ENCODE peak calls at places on chromosomes 2 and 18, in ten cellular contexts. One of them, this sample, is unnamed.

GRCh38 chr2:143835481-143835880 is 684.4 kb downstream of the ZEB2 start:
- DNase-seq in testis: no peak
- DNase-seq in naive thymus-derived CD4-positive, alpha-beta T cell: no peak
- DNase-seq in cardiac muscle cell: no peak
- DNase-seq in lower lobe of right lung: no peak
- DNase-seq in A549: no peak
- DNase-seq in right cardiac atrium: no peak
- DNase-seq in GM12878: no peak
- DNase-seq in fibroblast of lung: no peak
- DNase-seq in tibial artery: no peak
- DNase-seq in this sample: no peak

GRCh38 chr2:69693472-69694450 is 48.2 kb upstream of the ANXA4 start:
- DNase-seq in testis: no peak
- DNase-seq in A549: no peak
- DNase-seq in naive thymus-derived CD4-positive, alpha-beta T cell: peak; percentile 86
- DNase-seq in tibial artery: no peak
- DNase-seq in cardiac muscle cell: no peak
- DNase-seq in GM12878: peak; percentile 63
- DNase-seq in fibroblast of lung: no peak
- DNase-seq in right cardiac atrium: no peak
- DNase-seq in lower lobe of right lung: no peak
- DNase-seq in this sample: no peak

GRCh38 chr2:102235491-102235890 is 48.7 kb downstream of the IL1RL2 start:
- DNase-seq in A549: no peak
- DNase-seq in fibroblast of lung: no peak
- DNase-seq in cardiac muscle cell: peak; percentile 53
- DNase-seq in GM12878: no peak
- DNase-seq in naive thymus-derived CD4-positive, alpha-beta T cell: no peak
- DNase-seq in right cardiac atrium: no peak
- DNase-seq in testis: no peak
- DNase-seq in lower lobe of right lung: no peak
- DNase-seq in tibial artery: no peak
- DNase-seq in this sample: no peak

GRCh38 chr2:6184532-6185302 is 492.5 kb downstream of the SOX11 start:
- DNase-seq in fibroblast of lung: peak; percentile 39
- DNase-seq in naive thymus-derived CD4-positive, alpha-beta T cell: no peak
- DNase-seq in A549: no peak
- DNase-seq in tibial artery: no peak
- DNase-seq in right cardiac atrium: no peak
- DNase-seq in GM12878: no peak
- DNase-seq in testis: no peak
- DNase-seq in cardiac muscle cell: no peak
- DNase-seq in lower lobe of right lung: no peak
- DNase-seq in this sample: no peak

GRCh38 chr2:121944072-121944829 is 188.8 kb downstream of the TSN start:
- DNase-seq in cardiac muscle cell: peak; percentile 91
- DNase-seq in fibroblast of lung: peak; percentile 67
- DNase-seq in A549: peak; percentile 14
- DNase-seq in testis: no peak
- DNase-seq in right cardiac atrium: no peak
- DNase-seq in lower lobe of right lung: no peak
- DNase-seq in tibial artery: no peak
- DNase-seq in GM12878: no peak
- DNase-seq in naive thymus-derived CD4-positive, alpha-beta T cell: no peak
- DNase-seq in this sample: no peak

GRCh38 chr2:56892381-56892780 is 708.6 kb downstream of the CCDC85A start:
- DNase-seq in cardiac muscle cell: no peak
- DNase-seq in A549: no peak
- DNase-seq in naive thymus-derived CD4-positive, alpha-beta T cell: no peak
- DNase-seq in tibial artery: no peak
- DNase-seq in lower lobe of right lung: no peak
- DNase-seq in GM12878: no peak
- DNase-seq in fibroblast of lung: no peak
- DNase-seq in right cardiac atrium: no peak
- DNase-seq in testis: no peak
- DNase-seq in this sample: no peak

GRCh38 chr2:27369471-27370025 is 590 bp downstream of the EIF2B4 start:
- DNase-seq in tibial artery: no peak
- DNase-seq in cardiac muscle cell: peak; percentile 73
- DNase-seq in fibroblast of lung: peak; percentile 54
- DNase-seq in naive thymus-derived CD4-positive, alpha-beta T cell: no peak
- DNase-seq in A549: peak; percentile 91
- DNase-seq in lower lobe of right lung: no peak
- DNase-seq in GM12878: no peak
- DNase-seq in testis: no peak
- DNase-seq in right cardiac atrium: no peak
- DNase-seq in this sample: peak; percentile 71

GRCh38 chr18:39743463-39743862 is 2177.9 kb upstream of the CELF4 start:
- DNase-seq in fibroblast of lung: no peak
- DNase-seq in cardiac muscle cell: no peak
- DNase-seq in testis: no peak
- DNase-seq in naive thymus-derived CD4-positive, alpha-beta T cell: no peak
- DNase-seq in lower lobe of right lung: no peak
- DNase-seq in A549: no peak
- DNase-seq in GM12878: no peak
- DNase-seq in tibial artery: no peak
- DNase-seq in right cardiac atrium: no peak
- DNase-seq in this sample: no peak

GRCh38 chr2:28269019-28269784 is 123.5 kb upstream of the FOSL2 start:
- DNase-seq in fibroblast of lung: peak; percentile 45
- DNase-seq in testis: peak; percentile 49
- DNase-seq in naive thymus-derived CD4-positive, alpha-beta T cell: no peak
- DNase-seq in right cardiac atrium: no peak
- DNase-seq in lower lobe of right lung: no peak
- DNase-seq in A549: peak; percentile 72
- DNase-seq in tibial artery: no peak
- DNase-seq in GM12878: no peak
- DNase-seq in cardiac muscle cell: peak; percentile 48
- DNase-seq in this sample: peak; percentile 41

GRCh38 chr18:812673-813404 is 797 bp upstream of the YES1 start:
- DNase-seq in cardiac muscle cell: peak; percentile 95
- DNase-seq in fibroblast of lung: peak; percentile 83
- DNase-seq in naive thymus-derived CD4-positive, alpha-beta T cell: peak; percentile 80
- DNase-seq in A549: peak; percentile 36
- DNase-seq in right cardiac atrium: peak; percentile 85
- DNase-seq in lower lobe of right lung: peak; percentile 79
- DNase-seq in GM12878: peak; percentile 39
- DNase-seq in tibial artery: peak; percentile 90
- DNase-seq in testis: peak; percentile 82
- DNase-seq in this sample: peak; percentile 70

GRCh38 chr2:32277674-32278475 is at the start of gene YIPF4:
- DNase-seq in right cardiac atrium: peak; percentile 93
- DNase-seq in testis: peak; percentile 96
- DNase-seq in cardiac muscle cell: peak; percentile 94
- DNase-seq in GM12878: peak; percentile 90
- DNase-seq in A549: peak; percentile 100
- DNase-seq in tibial artery: peak; percentile 93
- DNase-seq in lower lobe of right lung: peak; percentile 85
- DNase-seq in naive thymus-derived CD4-positive, alpha-beta T cell: peak; percentile 88
- DNase-seq in fibroblast of lung: peak; percentile 96
- DNase-seq in this sample: peak; percentile 90

GRCh38 chr2:166068981-166069380 is 58.8 kb downstream of the SCN1A start:
- DNase-seq in lower lobe of right lung: no peak
- DNase-seq in cardiac muscle cell: no peak
- DNase-seq in testis: no peak
- DNase-seq in A549: no peak
- DNase-seq in naive thymus-derived CD4-positive, alpha-beta T cell: no peak
- DNase-seq in right cardiac atrium: no peak
- DNase-seq in GM12878: no peak
- DNase-seq in fibroblast of lung: no peak
- DNase-seq in tibial artery: no peak
- DNase-seq in this sample: no peak

GRCh38 chr2:143503280-143503679 is 374.1 kb downstream of the ARHGAP15 start:
- DNase-seq in GM12878: no peak
- DNase-seq in right cardiac atrium: no peak
- DNase-seq in cardiac muscle cell: peak; percentile 42
- DNase-seq in testis: no peak
- DNase-seq in lower lobe of right lung: no peak
- DNase-seq in fibroblast of lung: no peak
- DNase-seq in A549: no peak
- DNase-seq in tibial artery: no peak
- DNase-seq in naive thymus-derived CD4-positive, alpha-beta T cell: no peak
- DNase-seq in this sample: no peak

GRCh38 chr18:59270689-59271257 is 2.5 kb downstream of the RAX start:
- DNase-seq in lower lobe of right lung: no peak
- DNase-seq in right cardiac atrium: no peak
- DNase-seq in A549: no peak
- DNase-seq in naive thymus-derived CD4-positive, alpha-beta T cell: no peak
- DNase-seq in fibroblast of lung: no peak
- DNase-seq in GM12878: no peak
- DNase-seq in testis: no peak
- DNase-seq in cardiac muscle cell: no peak
- DNase-seq in tibial artery: no peak
- DNase-seq in this sample: no peak
- H3K4me1 ChIP-seq in lower lobe of right lung: peaks cover 27% of the 10 kb centered on the region
- H3K4me1 ChIP-seq in right cardiac atrium: no peaks in the 10 kb centered on the region
- H3K4me1 ChIP-seq in A549: no peaks in the 10 kb centered on the region
- H3K4me1 ChIP-seq in naive thymus-derived CD4-positive, alpha-beta T cell: no peaks in the 10 kb centered on the region
- H3K4me1 ChIP-seq in fibroblast of lung: no peaks in the 10 kb centered on the region
- H3K4me1 ChIP-seq in GM12878: no peaks in the 10 kb centered on the region
- H3K4me1 ChIP-seq in testis: peaks cover 12% of the 10 kb centered on the region
- H3K4me1 ChIP-seq in cardiac muscle cell: no peaks in the 10 kb centered on the region
- H3K4me1 ChIP-seq in tibial artery: peaks cover 45% of the 10 kb centered on the region
- H3K4me1 ChIP-seq in this sample: no peaks in the 10 kb centered on the region

GRCh38 chr2:105380432-105381118 is 18.3 kb downstream of the FHL2 start:
- DNase-seq in testis: no peak
- DNase-seq in lower lobe of right lung: no peak
- DNase-seq in A549: no peak
- DNase-seq in GM12878: no peak
- DNase-seq in tibial artery: peak; percentile 61
- DNase-seq in fibroblast of lung: no peak
- DNase-seq in cardiac muscle cell: peak; percentile 82
- DNase-seq in naive thymus-derived CD4-positive, alpha-beta T cell: no peak
- DNase-seq in right cardiac atrium: peak; percentile 43
- DNase-seq in this sample: no peak
- H3K4me1 ChIP-seq in testis: peaks cover 81% of the 10 kb centered on the region
- H3K4me1 ChIP-seq in lower lobe of right lung: peaks cover 5% of the 10 kb centered on the region
- H3K4me1 ChIP-seq in A549: peaks cover 27% of the 10 kb centered on the region
- H3K4me1 ChIP-seq in GM12878: no peaks in the 10 kb centered on the region
- H3K4me1 ChIP-seq in tibial artery: peaks cover 66% of the 10 kb centered on the region
- H3K4me1 ChIP-seq in fibroblast of lung: peaks cover 40% of the 10 kb centered on the region
- H3K4me1 ChIP-seq in cardiac muscle cell: peaks cover 81% of the 10 kb centered on the region
- H3K4me1 ChIP-seq in naive thymus-derived CD4-positive, alpha-beta T cell: no peaks in the 10 kb centered on the region
- H3K4me1 ChIP-seq in right cardiac atrium: peaks cover 5% of the 10 kb centered on the region
- H3K4me1 ChIP-seq in this sample: no peaks in the 10 kb centered on the region

DNA sequence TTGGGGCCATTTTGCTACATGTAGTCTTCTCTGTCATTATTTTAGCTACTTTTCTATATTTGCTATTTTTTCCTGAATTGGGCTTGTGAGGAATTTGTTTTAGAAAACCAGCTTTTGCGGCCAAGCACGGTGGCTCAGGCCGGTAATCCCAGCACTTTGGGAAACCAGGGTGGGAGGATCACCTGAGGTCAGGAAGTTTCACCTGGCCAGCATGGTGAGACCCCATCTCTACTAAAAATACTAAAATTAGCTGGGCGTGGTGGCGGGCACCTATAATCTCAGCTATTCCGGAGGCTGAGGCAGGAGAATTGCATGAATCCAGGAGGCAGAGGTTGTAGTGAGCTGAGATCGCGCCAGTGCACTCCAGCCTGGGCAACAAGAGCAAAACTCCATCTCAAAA is 4.7 kb downstream of the SEPTIN2 start:
- DNase-seq in cardiac muscle cell: no peak
- DNase-seq in A549: no peak
- DNase-seq in lower lobe of right lung: no peak
- DNase-seq in GM12878: no peak
- DNase-seq in naive thymus-derived CD4-positive, alpha-beta T cell: no peak
- DNase-seq in right cardiac atrium: no peak
- DNase-seq in fibroblast of lung: no peak
- DNase-seq in testis: no peak
- DNase-seq in tibial artery: no peak
- DNase-seq in this sample: no peak
- H3K4me1 ChIP-seq in cardiac muscle cell: peaks cover 47% of the 10 kb centered on the region
- H3K4me1 ChIP-seq in A549: peaks cover 52% of the 10 kb centered on the region
- H3K4me1 ChIP-seq in lower lobe of right lung: peaks cover 78% of the 10 kb centered on the region
- H3K4me1 ChIP-seq in GM12878: peaks cover 29% of the 10 kb centered on the region
- H3K4me1 ChIP-seq in naive thymus-derived CD4-positive, alpha-beta T cell: peaks cover 45% of the 10 kb centered on the region
- H3K4me1 ChIP-seq in right cardiac atrium: peaks cover 5% of the 10 kb centered on the region
- H3K4me1 ChIP-seq in fibroblast of lung: peaks cover 2% of the 10 kb centered on the region
- H3K4me1 ChIP-seq in testis: peaks cover 46% of the 10 kb centered on the region
- H3K4me1 ChIP-seq in tibial artery: peaks cover 87% of the 10 kb centered on the region
- H3K4me1 ChIP-seq in this sample: peaks cover 24% of the 10 kb centered on the region

GRCh38 chr2:10278029-10278762 is 24.5 kb upstream of the HPCAL1 start:
- DNase-seq in A549: no peak
- DNase-seq in lower lobe of right lung: peak; percentile 90
- DNase-seq in right cardiac atrium: peak; percentile 87
- DNase-seq in fibroblast of lung: peak; percentile 46
- DNase-seq in tibial artery: peak; percentile 87
- DNase-seq in GM12878: no peak
- DNase-seq in naive thymus-derived CD4-positive, alpha-beta T cell: no peak
- DNase-seq in cardiac muscle cell: peak; percentile 77
- DNase-seq in testis: peak; percentile 83
- DNase-seq in this sample: no peak

GRCh38 chr2:10279946-10280463 is 22.7 kb upstream of the HPCAL1 start:
- DNase-seq in testis: no peak
- DNase-seq in naive thymus-derived CD4-positive, alpha-beta T cell: no peak
- DNase-seq in fibroblast of lung: no peak
- DNase-seq in cardiac muscle cell: no peak
- DNase-seq in right cardiac atrium: peak; percentile 20
- DNase-seq in lower lobe of right lung: no peak
- DNase-seq in GM12878: no peak
- DNase-seq in A549: no peak
- DNase-seq in tibial artery: peak; percentile 13
- DNase-seq in this sample: no peak

GRCh38 chr2:10277293-10278028 is 25.2 kb upstream of the HPCAL1 start:
- DNase-seq in fibroblast of lung: no peak
- DNase-seq in right cardiac atrium: peak; percentile 41
- DNase-seq in GM12878: no peak
- DNase-seq in lower lobe of right lung: peak; percentile 37
- DNase-seq in cardiac muscle cell: no peak
- DNase-seq in A549: no peak
- DNase-seq in naive thymus-derived CD4-positive, alpha-beta T cell: no peak
- DNase-seq in testis: no peak
- DNase-seq in tibial artery: no peak
- DNase-seq in this sample: no peak

GRCh38 chr2:10279472-10279870 is 23.2 kb upstream of the HPCAL1 start:
- DNase-seq in fibroblast of lung: no peak
- DNase-seq in A549: no peak
- DNase-seq in testis: no peak
- DNase-seq in tibial artery: peak; percentile 51
- DNase-seq in right cardiac atrium: peak; percentile 44
- DNase-seq in GM12878: no peak
- DNase-seq in naive thymus-derived CD4-positive, alpha-beta T cell: no peak
- DNase-seq in lower lobe of right lung: no peak
- DNase-seq in cardiac muscle cell: no peak
- DNase-seq in this sample: no peak

DNA sequence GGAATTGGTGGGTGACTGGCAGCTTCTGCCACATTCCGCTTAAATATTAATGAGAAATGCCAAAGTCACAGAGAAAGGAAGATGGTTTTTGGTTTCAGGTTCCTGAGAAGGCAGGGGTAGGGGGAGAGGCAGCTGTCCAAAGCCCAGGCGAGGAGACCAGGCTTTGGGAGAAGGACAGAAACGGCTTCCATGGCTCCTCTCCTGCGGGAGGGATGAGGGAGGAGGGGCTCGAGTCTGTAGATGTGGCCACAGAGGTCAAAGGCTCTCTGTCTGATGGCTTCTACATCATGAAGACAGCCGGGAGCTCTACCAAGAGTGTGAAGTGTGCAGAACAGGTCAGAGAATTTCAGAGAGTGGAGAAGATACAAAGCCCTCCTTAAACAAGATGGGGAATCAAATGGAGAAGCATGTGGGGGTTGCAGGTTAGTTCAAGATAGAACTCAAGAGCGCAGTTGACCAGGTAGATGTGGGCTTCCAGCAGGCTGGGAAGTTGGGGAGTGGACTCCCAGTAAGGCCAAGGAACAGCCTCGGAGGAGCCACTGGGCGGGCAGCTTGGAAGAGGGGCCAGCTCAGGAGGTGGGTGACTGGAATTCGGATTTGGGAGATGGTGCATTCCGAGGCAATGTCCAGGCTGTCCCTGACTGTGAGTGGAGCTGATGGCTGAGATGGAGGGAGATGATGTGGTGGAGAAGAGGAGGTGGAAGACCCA is 23.8 kb upstream of the HPCAL1 start:
- DNase-seq in GM12878: no peak
- DNase-seq in naive thymus-derived CD4-positive, alpha-beta T cell: no peak
- DNase-seq in right cardiac atrium: peak; percentile 10
- DNase-seq in cardiac muscle cell: no peak
- DNase-seq in testis: no peak
- DNase-seq in lower lobe of right lung: no peak
- DNase-seq in A549: no peak
- DNase-seq in tibial artery: peak; percentile 46
- DNase-seq in fibroblast of lung: no peak
- DNase-seq in this sample: no peak
- H3K4me1 ChIP-seq in GM12878: peaks cover 2% of the 10 kb centered on the region
- H3K4me1 ChIP-seq in naive thymus-derived CD4-positive, alpha-beta T cell: peaks cover 5% of the 10 kb centered on the region
- H3K4me1 ChIP-seq in right cardiac atrium: no peaks in the 10 kb centered on the region
- H3K4me1 ChIP-seq in cardiac muscle cell: no peaks in the 10 kb centered on the region
- H3K4me1 ChIP-seq in testis: peaks cover 16% of the 10 kb centered on the region
- H3K4me1 ChIP-seq in lower lobe of right lung: peaks cover 28% of the 10 kb centered on the region
- H3K4me1 ChIP-seq in A549: peaks cover 32% of the 10 kb centered on the region
- H3K4me1 ChIP-seq in tibial artery: peaks cover 33% of the 10 kb centered on the region
- H3K4me1 ChIP-seq in fibroblast of lung: peaks cover 20% of the 10 kb centered on the region
- H3K4me1 ChIP-seq in this sample: no peaks in the 10 kb centered on the region